ENCODE peak calls at places on chromosomes 3 and 15, in six cellular contexts. One of them, this sample, is unnamed. For H3K27me3 and H3K36me3, the result is how much of the 10 kb centered on the place peaks cover.

GRCh38 chr3:47781326-47781684 is 388 bp downstream of the SMARCC1 start:
- DNase-seq in adrenal gland: peak
- DNase-seq in heart left ventricle: peak
- DNase-seq in Panc1: no peak
- DNase-seq in HCT116: no peak
- DNase-seq in Peyer's patch: peak
- DNase-seq in this sample: peak

GRCh38 chr3:46656778-46657556 is 36.5 kb downstream of the ALS2CL start:
- DNase-seq in adrenal gland: no peak
- DNase-seq in HCT116: no peak
- DNase-seq in Peyer's patch: no peak
- DNase-seq in Panc1: no peak
- DNase-seq in heart left ventricle: no peak
- DNase-seq in this sample: no peak

GRCh38 chr3:185561374-185561943 is 9.1 kb upstream of the LIPH start:
- DNase-seq in heart left ventricle: peak
- DNase-seq in Peyer's patch: no peak
- DNase-seq in Panc1: no peak
- DNase-seq in adrenal gland: no peak
- DNase-seq in HCT116: no peak
- DNase-seq in this sample: no peak

GRCh38 chr15:70525551-70525950 is 237.8 kb downstream of the UACA start:
- DNase-seq in HCT116: no peak
- DNase-seq in Panc1: no peak
- DNase-seq in adrenal gland: no peak
- DNase-seq in Peyer's patch: no peak
- DNase-seq in heart left ventricle: no peak
- DNase-seq in this sample: no peak

GRCh38 chr3:181726351-181727121 is 14.8 kb downstream of the SOX2 start:
- DNase-seq in heart left ventricle: no peak
- DNase-seq in Peyer's patch: no peak
- DNase-seq in HCT116: no peak
- DNase-seq in Panc1: no peak
- DNase-seq in adrenal gland: no peak
- DNase-seq in this sample: no peak

GRCh38 chr3:51686056-51686455 is 15.0 kb downstream of the TEX264 start:
- DNase-seq in heart left ventricle: peak
- DNase-seq in Peyer's patch: no peak
- DNase-seq in adrenal gland: no peak
- DNase-seq in Panc1: no peak
- DNase-seq in HCT116: no peak
- DNase-seq in this sample: no peak

GRCh38 chr3:119175869-119176756 is 2.7 kb downstream of the UPK1B start:
- DNase-seq in adrenal gland: no peak
- DNase-seq in heart left ventricle: no peak
- DNase-seq in Panc1: peak
- DNase-seq in HCT116: no peak
- DNase-seq in Peyer's patch: no peak
- DNase-seq in this sample: no peak

GRCh38 chr3:70531063-70531657 is 218.7 kb upstream of the MDFIC2 start:
- DNase-seq in Peyer's patch: no peak
- DNase-seq in heart left ventricle: no peak
- DNase-seq in Panc1: no peak
- DNase-seq in HCT116: no peak
- DNase-seq in adrenal gland: no peak
- DNase-seq in this sample: peak

GRCh38 chr15:39549912-39550311 is 31.0 kb upstream of the THBS1 start:
- DNase-seq in heart left ventricle: no peak
- DNase-seq in Peyer's patch: no peak
- DNase-seq in adrenal gland: no peak
- DNase-seq in HCT116: no peak
- DNase-seq in Panc1: no peak
- DNase-seq in this sample: peak

GRCh38 chr3:155744626-155745324 is at the start of gene PLCH1:
- DNase-seq in Panc1: no peak
- DNase-seq in heart left ventricle: peak
- DNase-seq in adrenal gland: peak
- DNase-seq in HCT116: peak
- DNase-seq in Peyer's patch: peak
- DNase-seq in this sample: peak

GRCh38 chr15:91956026-91956723 is 102.7 kb downstream of the SLCO3A1 start:
- DNase-seq in Panc1: no peak
- DNase-seq in Peyer's patch: no peak
- DNase-seq in adrenal gland: no peak
- DNase-seq in heart left ventricle: no peak
- DNase-seq in HCT116: no peak
- DNase-seq in this sample: peak

GRCh38 chr3:194306771-194307640 is 44.1 kb downstream of the CPN2 start:
- DNase-seq in HCT116: no peak
- DNase-seq in adrenal gland: no peak
- DNase-seq in Peyer's patch: peak
- DNase-seq in heart left ventricle: no peak
- DNase-seq in Panc1: no peak
- DNase-seq in this sample: no peak

GRCh38 chr3:123656691-123657090 is 71.8 kb upstream of the HACD2 start:
- DNase-seq in Panc1: no peak
- DNase-seq in HCT116: no peak
- DNase-seq in adrenal gland: no peak
- DNase-seq in heart left ventricle: no peak
- DNase-seq in Peyer's patch: no peak
- DNase-seq in this sample: no peak

GRCh38 chr3:182925330-182925943 is 54.9 kb downstream of the DCUN1D1 start:
- DNase-seq in heart left ventricle: no peak
- DNase-seq in Panc1: no peak
- DNase-seq in HCT116: no peak
- DNase-seq in Peyer's patch: no peak
- DNase-seq in adrenal gland: peak
- DNase-seq in this sample: no peak

GRCh38 chr3:184300377-184300717 is 1.3 kb downstream of the PSMD2 start:
- DNase-seq in Peyer's patch: no peak
- DNase-seq in Panc1: no peak
- DNase-seq in heart left ventricle: no peak
- DNase-seq in HCT116: no peak
- DNase-seq in adrenal gland: no peak
- DNase-seq in this sample: no peak

GRCh38 chr15:20386198-20386597 is 155.4 kb downstream of the GOLGA6L6 start:
- DNase-seq in Peyer's patch: no peak
- DNase-seq in Panc1: no peak
- DNase-seq in heart left ventricle: peak
- DNase-seq in HCT116: no peak
- DNase-seq in adrenal gland: no peak
- DNase-seq in this sample: no peak

GRCh38 chr3:133572158-133573053 is 1.1 kb upstream of the CDV3 start:
- DNase-seq in Peyer's patch: no peak
- DNase-seq in adrenal gland: peak
- DNase-seq in Panc1: no peak
- DNase-seq in heart left ventricle: no peak
- DNase-seq in HCT116: no peak
- DNase-seq in this sample: peak

GRCh38 chr3:99410789-99411311 is 227.5 kb upstream of the COL8A1 start:
- DNase-seq in adrenal gland: no peak
- DNase-seq in Peyer's patch: no peak
- DNase-seq in heart left ventricle: no peak
- DNase-seq in Panc1: no peak
- DNase-seq in HCT116: no peak
- DNase-seq in this sample: no peak

GRCh38 chr3:100463646-100464155 is 28.7 kb upstream of the TMEM45A start:
- DNase-seq in Peyer's patch: no peak
- DNase-seq in heart left ventricle: no peak
- DNase-seq in HCT116: no peak
- DNase-seq in Panc1: no peak
- DNase-seq in adrenal gland: no peak
- DNase-seq in this sample: no peak

GRCh38 chr3:133522036-133522435 is 51.5 kb upstream of the CDV3 start:
- DNase-seq in HCT116: no peak
- DNase-seq in heart left ventricle: no peak
- DNase-seq in Peyer's patch: no peak
- DNase-seq in Panc1: no peak
- DNase-seq in adrenal gland: no peak
- DNase-seq in this sample: no peak

GRCh38 chr3:23129817-23130216 is 73.3 kb upstream of the UBE2E2 start:
- DNase-seq in adrenal gland: no peak
- DNase-seq in Peyer's patch: no peak
- DNase-seq in HCT116: no peak
- DNase-seq in heart left ventricle: no peak
- DNase-seq in Panc1: no peak
- DNase-seq in this sample: peak

GRCh38 chr15:93118904-93119303 is 29.9 kb upstream of the RGMA start:
- DNase-seq in Panc1: no peak
- DNase-seq in Peyer's patch: no peak
- DNase-seq in HCT116: no peak
- DNase-seq in adrenal gland: no peak
- DNase-seq in heart left ventricle: no peak
- DNase-seq in this sample: no peak

GRCh38 chr3:65854606-65855304 is 184.0 kb downstream of the MAGI1 start:
- DNase-seq in adrenal gland: no peak
- DNase-seq in HCT116: no peak
- DNase-seq in Panc1: no peak
- DNase-seq in heart left ventricle: no peak
- DNase-seq in Peyer's patch: peak
- DNase-seq in this sample: no peak

GRCh38 chr3:4394048-4394447 is 73.0 kb downstream of the SUMF1 start:
- DNase-seq in HCT116: no peak
- DNase-seq in heart left ventricle: no peak
- DNase-seq in Panc1: no peak
- DNase-seq in Peyer's patch: peak
- DNase-seq in adrenal gland: no peak
- DNase-seq in this sample: no peak

GRCh38 chr15:56254270-56254669 is 10.6 kb upstream of the RFX7 start:
- DNase-seq in Panc1: no peak
- DNase-seq in heart left ventricle: no peak
- DNase-seq in adrenal gland: no peak
- DNase-seq in Peyer's patch: no peak
- DNase-seq in HCT116: no peak
- DNase-seq in this sample: no peak

GRCh38 chr3:37861540-37862051 is at the start of gene CTDSPL:
- DNase-seq in Panc1: no peak
- DNase-seq in adrenal gland: peak
- DNase-seq in Peyer's patch: no peak
- DNase-seq in heart left ventricle: peak
- DNase-seq in HCT116: no peak
- DNase-seq in this sample: peak

GRCh38 chr3:156599475-156599874 is 44.6 kb upstream of the SSR3 start:
- DNase-seq in adrenal gland: no peak
- DNase-seq in Panc1: no peak
- DNase-seq in HCT116: no peak
- DNase-seq in Peyer's patch: no peak
- DNase-seq in heart left ventricle: no peak
- DNase-seq in this sample: peak

GRCh38 chr3:152937234-152937633 is 102.3 kb downstream of the P2RY1 start:
- DNase-seq in HCT116: no peak
- DNase-seq in heart left ventricle: no peak
- DNase-seq in Peyer's patch: no peak
- DNase-seq in adrenal gland: no peak
- DNase-seq in Panc1: no peak
- DNase-seq in this sample: no peak

GRCh38 chr3:87771338-87772059 is 287.3 kb downstream of the CGGBP1 start:
- DNase-seq in adrenal gland: peak
- DNase-seq in Panc1: peak
- DNase-seq in Peyer's patch: peak
- DNase-seq in HCT116: peak
- DNase-seq in heart left ventricle: no peak
- DNase-seq in this sample: peak

GRCh38 chr15:33915571-33916407 is 52.5 kb upstream of the CHRM5 start:
- DNase-seq in adrenal gland: no peak
- DNase-seq in heart left ventricle: no peak
- DNase-seq in Panc1: no peak
- DNase-seq in Peyer's patch: peak
- DNase-seq in HCT116: no peak
- DNase-seq in this sample: no peak

GRCh38 chr3:152650177-152650576 is 184.8 kb upstream of the P2RY1 start:
- DNase-seq in Peyer's patch: no peak
- DNase-seq in Panc1: no peak
- DNase-seq in heart left ventricle: no peak
- DNase-seq in HCT116: no peak
- DNase-seq in adrenal gland: no peak
- DNase-seq in this sample: no peak

GRCh38 chr3:147368151-147368550 is 38.2 kb downstream of the ZIC4 start:
- DNase-seq in Peyer's patch: no peak
- DNase-seq in HCT116: no peak
- DNase-seq in Panc1: no peak
- DNase-seq in heart left ventricle: no peak
- DNase-seq in adrenal gland: no peak
- DNase-seq in this sample: no peak
- H3K27me3 ChIP-seq in Peyer's patch: under half
- H3K27me3 ChIP-seq in HCT116: under half
- H3K27me3 ChIP-seq in Panc1: under half
- H3K27me3 ChIP-seq in heart left ventricle: half or more
- H3K27me3 ChIP-seq in adrenal gland: half or more
- H3K27me3 ChIP-seq in this sample: half or more

GRCh38 chr3:53822331-53822741 is 23.9 kb downstream of the CHDH start:
- DNase-seq in heart left ventricle: no peak
- DNase-seq in HCT116: no peak
- DNase-seq in Peyer's patch: no peak
- DNase-seq in Panc1: no peak
- DNase-seq in adrenal gland: no peak
- DNase-seq in this sample: no peak
- H3K36me3 ChIP-seq in heart left ventricle: under half
- H3K36me3 ChIP-seq in HCT116: under half
- H3K36me3 ChIP-seq in Peyer's patch: under half
- H3K36me3 ChIP-seq in Panc1: under half
- H3K36me3 ChIP-seq in adrenal gland: under half
- H3K36me3 ChIP-seq in this sample: under half

GRCh38 chr3:115688408-115688807 is 65.1 kb downstream of the GAP43 start:
- DNase-seq in adrenal gland: no peak
- DNase-seq in heart left ventricle: no peak
- DNase-seq in HCT116: no peak
- DNase-seq in Panc1: no peak
- DNase-seq in Peyer's patch: no peak
- DNase-seq in this sample: no peak
- TF ChIP-seq CTCF in adrenal gland: no peak
- TF ChIP-seq CTCF in heart left ventricle: no peak
- TF ChIP-seq CTCF in HCT116: no peak
- TF ChIP-seq CTCF in Panc1: no peak
- TF ChIP-seq CTCF in Peyer's patch: no peak
- TF ChIP-seq CTCF in this sample: no peak

GRCh38 chr15:89419370-89419984 is 76.9 kb downstream of the RHCG start:
- DNase-seq in adrenal gland: peak
- DNase-seq in HCT116: no peak
- DNase-seq in Peyer's patch: no peak
- DNase-seq in heart left ventricle: no peak
- DNase-seq in Panc1: no peak
- DNase-seq in this sample: peak

GRCh38 chr15:89417206-89417725 is 79.1 kb downstream of the RHCG start:
- DNase-seq in HCT116: no peak
- DNase-seq in Panc1: no peak
- DNase-seq in heart left ventricle: no peak
- DNase-seq in adrenal gland: no peak
- DNase-seq in Peyer's patch: no peak
- DNase-seq in this sample: no peak

GRCh38 chr15:89414571-89414970 is 79.9 kb upstream of the POLG start:
- DNase-seq in Peyer's patch: no peak
- DNase-seq in HCT116: no peak
- DNase-seq in adrenal gland: no peak
- DNase-seq in heart left ventricle: no peak
- DNase-seq in Panc1: no peak
- DNase-seq in this sample: no peak

GRCh38 chr15:89413877-89414276 is 79.3 kb upstream of the POLG start:
- DNase-seq in adrenal gland: no peak
- DNase-seq in Peyer's patch: no peak
- DNase-seq in heart left ventricle: no peak
- DNase-seq in Panc1: no peak
- DNase-seq in HCT116: no peak
- DNase-seq in this sample: no peak

GRCh38 chr15:89416339-89417183 is 79.8 kb downstream of the RHCG start:
- DNase-seq in HCT116: peak
- DNase-seq in adrenal gland: peak
- DNase-seq in Peyer's patch: peak
- DNase-seq in heart left ventricle: no peak
- DNase-seq in Panc1: no peak
- DNase-seq in this sample: peak
- H3K27me3 ChIP-seq in HCT116: under half
- H3K27me3 ChIP-seq in adrenal gland: half or more
- H3K27me3 ChIP-seq in Peyer's patch: under half
- H3K27me3 ChIP-seq in heart left ventricle: half or more
- H3K27me3 ChIP-seq in Panc1: under half
- H3K27me3 ChIP-seq in this sample: half or more

This sample was measured in cardiac muscle cell.